ENCODE peak calls at places on chromosomes 3 and 15, in ten cellular contexts. Q, O, G, T, Y, B, R, V, D and C are unnamed samples.

GRCh38 chr15:24772709-24773373 is 97.3 kb downstream of the NPAP1 start:
- DNase-seq in G (peak), D (peak), Y (no peak), O (peak), R (peak), T (peak), Q (peak), B (peak), V (peak), C (no peak)

GRCh38 chr3:46466871-46467403 is 2.2 kb upstream of the LTF start:
- DNase-seq in Q (no peak), D (no peak), B (no peak), T (no peak), Y (no peak), R (no peak), G (no peak), O (no peak), V (no peak), C (no peak)

GRCh38 chr3:136135039-136135802 is 60.9 kb downstream of the MSL2 start:
- DNase-seq in T (no peak), Y (peak), D (peak), B (no peak), Q (no peak), O (no peak), V (no peak), R (no peak), G (peak), C (no peak)

GRCh38 chr3:96106701-96107100 is 707.7 kb upstream of the EPHA6 start:
- DNase-seq in G (no peak), B (no peak), Y (no peak), D (no peak), R (no peak), O (no peak), V (no peak), T (no peak), Q (no peak), C (no peak)

GRCh38 chr3:66472313-66473134 is 28.3 kb downstream of the LRIG1 start:
- DNase-seq in Q (no peak), O (no peak), R (no peak), T (no peak), D (peak), G (peak), V (no peak), B (peak), Y (no peak), C (peak)

GRCh38 chr3:62229908-62230307 is 143.4 kb downstream of the FEZF2 start:
- DNase-seq in G (no peak), T (no peak), V (no peak), Q (no peak), R (no peak), Y (no peak), D (peak), B (no peak), O (no peak), C (no peak)

GRCh38 chr3:170000051-170000450 is 33.4 kb downstream of the SEC62 start:
- DNase-seq in B (no peak), D (no peak), R (no peak), T (no peak), Q (no peak), G (no peak), O (no peak), Y (no peak), V (no peak), C (no peak)

GRCh38 chr3:46538803-46539442 is 27.2 kb downstream of the LRRC2 start:
- DNase-seq in D (peak), Y (peak), T (peak), G (peak), Q (no peak), O (peak), V (no peak), B (peak), R (no peak), C (peak)

GRCh38 chr15:55742498-55742926 is 440 bp downstream of the PRTG start:
- DNase-seq in B (peak), D (peak), Y (no peak), T (peak), G (peak), Q (no peak), V (no peak), O (peak), R (no peak), C (peak)

GRCh38 chr3:10817506-10817905 is 1.5 kb downstream of the SLC6A11 start:
- DNase-seq in V (no peak), R (no peak), B (no peak), Y (no peak), D (no peak), T (no peak), G (no peak), O (no peak), Q (no peak), C (no peak)

GRCh38 chr15:54915382-54915781 is 281.4 kb downstream of the RSL24D1 start:
- DNase-seq in T (no peak), Y (no peak), R (no peak), B (no peak), V (no peak), O (no peak), Q (no peak), G (no peak), D (no peak), C (no peak)

GRCh38 chr15:29568840-29569532 is 253.3 kb downstream of the TJP1 start:
- DNase-seq in B (no peak), O (peak), T (no peak), V (no peak), R (no peak), D (peak), Y (peak), Q (peak), G (no peak), C (no peak)

GRCh38 chr15:81222007-81222406 is 25.3 kb downstream of the IL16 start:
- DNase-seq in D (no peak), R (no peak), Y (no peak), G (no peak), Q (no peak), B (no peak), O (no peak), V (no peak), T (no peak), C (no peak)
- TF ChIP-seq CTCF in D (no peak), R (no peak), Y (no peak), G (no peak), Q (no peak), B (no peak), O (no peak), V (no peak), T (no peak), C (no peak)

DNA sequence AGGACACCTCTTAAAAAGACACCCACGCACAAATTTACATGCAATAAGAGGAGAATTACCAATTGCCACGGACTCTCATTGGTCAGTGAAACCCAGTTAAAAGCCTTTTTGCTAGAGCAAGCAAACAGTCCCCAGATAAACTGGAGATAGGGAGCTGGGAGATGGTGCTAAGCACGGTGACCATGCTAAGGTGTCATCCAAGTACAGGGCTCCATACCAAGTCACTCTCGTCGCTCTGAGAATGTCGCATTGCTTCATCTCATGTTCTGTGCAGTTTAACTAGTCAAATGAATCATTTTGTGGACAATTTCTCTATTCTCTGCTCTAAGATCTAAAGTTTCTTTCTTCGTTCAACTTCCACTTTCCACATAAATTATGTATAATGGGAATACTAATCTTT is 581.9 kb downstream of the AGBL1 start:
- DNase-seq in R (no peak), Y (no peak), B (no peak), O (no peak), Q (no peak), D (no peak), T (no peak), G (no peak), V (no peak), C (no peak)
- TF ChIP-seq CTCF in R (no peak), Y (no peak), B (no peak), O (no peak), Q (no peak), D (no peak), T (no peak), G (no peak), V (no peak), C (no peak)

DNA sequence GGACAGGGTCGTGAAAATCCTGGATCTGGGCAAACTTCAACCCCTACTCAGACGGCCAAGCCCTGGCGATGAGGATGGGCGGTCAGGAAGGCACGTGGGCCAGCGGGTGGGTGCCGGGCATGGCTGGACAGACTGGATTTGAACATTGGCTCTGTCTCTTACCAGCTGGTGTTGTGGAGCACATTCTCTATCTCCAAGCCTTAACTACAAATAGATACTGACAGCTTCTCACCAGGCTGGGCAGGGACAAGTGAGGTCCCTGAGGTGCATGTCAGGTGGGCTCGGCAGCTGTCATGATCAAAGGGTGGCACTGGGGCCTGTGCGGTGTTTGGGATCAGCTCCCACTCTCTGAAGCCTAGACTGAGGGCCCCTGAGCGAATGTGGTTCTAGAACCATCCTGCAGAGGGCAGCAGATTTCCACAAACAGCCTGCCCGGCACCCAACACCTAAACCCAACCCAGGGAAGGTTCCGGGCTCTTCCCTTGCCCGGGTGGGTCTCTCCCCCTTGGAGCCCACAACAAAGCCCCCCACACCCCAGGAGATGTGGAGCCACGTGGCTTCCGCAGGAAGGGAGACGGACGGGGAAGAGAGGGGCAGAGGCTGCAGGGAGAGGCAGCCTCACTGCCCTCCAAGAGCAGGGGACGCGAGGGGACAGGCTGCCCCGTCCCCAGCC is 58.4 kb downstream of the RGMA start:
- DNase-seq in G (peak), T (peak), D (peak), B (no peak), Y (peak), O (peak), Q (peak), R (no peak), V (no peak), C (peak)
- TF ChIP-seq CTCF in G (peak), T (peak), D (peak), B (peak), Y (peak), O (peak), Q (peak), R (peak), V (peak), C (peak)

GRCh38 chr3:139236336-139236735 is 107.5 kb upstream of the MRPS22 start:
- DNase-seq in B (no peak), D (no peak), R (no peak), Y (no peak), O (no peak), T (no peak), G (no peak), V (no peak), Q (no peak), C (no peak)

GRCh38 chr3:139238281-139239030 is 105.4 kb upstream of the MRPS22 start:
- DNase-seq in V (no peak), D (no peak), B (no peak), G (no peak), T (no peak), Y (no peak), Q (no peak), R (no peak), O (no peak), C (no peak)

DNA sequence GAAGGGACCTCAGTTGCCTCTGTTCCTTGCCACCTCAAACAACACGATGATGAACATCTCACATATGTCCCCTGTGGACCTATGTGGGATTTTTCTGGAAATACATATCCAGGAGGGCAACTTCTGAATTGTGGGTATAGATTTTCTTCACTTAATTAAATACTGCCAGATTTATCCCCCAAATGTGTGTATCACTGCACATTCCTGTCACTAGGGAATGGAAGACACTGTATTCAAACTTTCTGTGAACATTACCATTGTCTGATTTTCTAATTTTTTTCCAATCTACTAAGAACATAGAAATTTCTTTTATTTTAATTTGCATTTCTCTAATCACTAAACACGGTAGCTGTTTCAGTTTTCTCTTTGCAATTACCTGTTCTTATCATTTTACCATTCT is 102.0 kb upstream of the MRPS22 start:
- DNase-seq in Q (no peak), O (no peak), B (no peak), G (no peak), R (no peak), Y (no peak), D (no peak), V (no peak), T (no peak), C (no peak)
- TF ChIP-seq CTCF in Q (no peak), O (no peak), B (no peak), G (no peak), R (peak), Y (no peak), D (peak), V (peak), T (no peak), C (no peak)

GRCh38 chr3:71006810-71007785 is 576.4 kb downstream of the FOXP1 start:
- DNase-seq in R (no peak), O (no peak), T (no peak), Q (no peak), D (peak), V (no peak), G (no peak), Y (peak), B (no peak), C (peak)
- TF ChIP-seq CTCF in R (peak), O (peak), T (peak), Q (peak), D (peak), V (peak), G (peak), Y (peak), B (peak), C (peak)